ENCODE peak calls at places on chromosomes 2 and 18, in nine cellular contexts. H, F, R, D, N, W, X, M and G are unnamed samples.

GRCh38 chr2:53397085-53397484 is 370.5 kb upstream of the CHAC2 start:
- DNase-seq in H (no peak), F (no peak), R (no peak), D (no peak), N (no peak), W (no peak), X (no peak), M (no peak), G (no peak)

GRCh38 chr2:32772623-32773221 is 144.9 kb downstream of the TTC27 start:
- DNase-seq in H (no peak), F (peak; percentile 61), R (peak; percentile 32), D (peak; percentile 31), N (peak; percentile 80), W (no peak), X (peak; percentile 80), M (peak; percentile 76), G (peak; percentile 39)

GRCh38 chr2:209495855-209496585 is 72.2 kb downstream of the MAP2 start:
- DNase-seq in H (no peak), F (no peak), R (no peak), D (peak; percentile 98), N (no peak), W (no peak), X (peak; percentile 98), M (peak; percentile 98), G (no peak)

GRCh38 chr2:212042562-212042961 is 496.0 kb downstream of the ERBB4 start:
- DNase-seq in H (no peak), F (no peak), R (no peak), D (no peak), N (no peak), W (no peak), X (no peak), M (no peak), G (no peak)

GRCh38 chr2:118530976-118531375 is 316.5 kb downstream of the EN1 start:
- DNase-seq in H (no peak), F (no peak), R (no peak), D (peak; percentile 10), N (no peak), W (no peak), X (no peak), M (no peak), G (no peak)

GRCh38 chr2:156021326-156022040 is 311.0 kb downstream of the NR4A2 start:
- DNase-seq in H (no peak), F (no peak), R (no peak), D (no peak), N (no peak), W (no peak), X (peak; percentile 0), M (no peak), G (no peak)

GRCh38 chr2:182949052-182949451 is 82.6 kb upstream of the FRZB start:
- DNase-seq in H (no peak), F (no peak), R (no peak), D (no peak), N (no peak), W (no peak), X (no peak), M (no peak), G (no peak)

GRCh38 chr2:238921259-238921658 is 73.4 kb downstream of the TWIST2 start:
- DNase-seq in H (no peak), F (no peak), R (no peak), D (no peak), N (no peak), W (peak; percentile 29), X (no peak), M (no peak), G (no peak)

GRCh38 chr2:108417254-108417653 is 31.8 kb upstream of the GCC2 start:
- DNase-seq in H (no peak), F (no peak), R (peak; percentile 45), D (no peak), N (peak; percentile 43), W (no peak), X (no peak), M (no peak), G (no peak)

GRCh38 chr2:106798826-106799552 is 87.0 kb downstream of the ST6GAL2 start:
- DNase-seq in H (no peak), F (no peak), R (no peak), D (no peak), N (no peak), W (no peak), X (peak; percentile 4), M (no peak), G (no peak)

GRCh38 chr2:69499242-69499641 is 62.0 kb upstream of the NFU1 start:
- DNase-seq in H (no peak), F (no peak), R (no peak), D (no peak), N (no peak), W (no peak), X (no peak), M (no peak), G (no peak)

GRCh38 chr18:73156117-73156516 is 288.3 kb upstream of the NETO1 start:
- DNase-seq in H (no peak), F (no peak), R (no peak), D (no peak), N (no peak), W (no peak), X (no peak), M (no peak), G (no peak)

GRCh38 chr2:186533717-186534116 is 47.7 kb downstream of the ZC3H15 start:
- DNase-seq in H (no peak), F (no peak), R (no peak), D (no peak), N (no peak), W (no peak), X (no peak), M (no peak), G (no peak)

GRCh38 chr18:13447621-13448020 is 229.1 kb downstream of the LDLRAD4 start:
- DNase-seq in H (no peak), F (no peak), R (peak; percentile 47), D (peak; percentile 90), N (peak; percentile 48), W (no peak), X (peak; percentile 91), M (peak; percentile 48), G (peak; percentile 91)

GRCh38 chr18:9734189-9734588 is 26.1 kb downstream of the RAB31 start:
- DNase-seq in H (no peak), F (no peak), R (no peak), D (no peak), N (no peak), W (no peak), X (no peak), M (no peak), G (no peak)

GRCh38 chr2:33069894-33070651 is 123.3 kb downstream of the LTBP1 start:
- DNase-seq in H (peak; percentile 35), F (peak; percentile 45), R (no peak), D (peak; percentile 100), N (no peak), W (no peak), X (peak; percentile 99), M (peak; percentile 100), G (no peak)

GRCh38 chr2:206920936-206921335 is 18.4 kb upstream of the CPO start:
- DNase-seq in H (no peak), F (no peak), R (no peak), D (no peak), N (no peak), W (no peak), X (no peak), M (no peak), G (no peak)

DNA sequence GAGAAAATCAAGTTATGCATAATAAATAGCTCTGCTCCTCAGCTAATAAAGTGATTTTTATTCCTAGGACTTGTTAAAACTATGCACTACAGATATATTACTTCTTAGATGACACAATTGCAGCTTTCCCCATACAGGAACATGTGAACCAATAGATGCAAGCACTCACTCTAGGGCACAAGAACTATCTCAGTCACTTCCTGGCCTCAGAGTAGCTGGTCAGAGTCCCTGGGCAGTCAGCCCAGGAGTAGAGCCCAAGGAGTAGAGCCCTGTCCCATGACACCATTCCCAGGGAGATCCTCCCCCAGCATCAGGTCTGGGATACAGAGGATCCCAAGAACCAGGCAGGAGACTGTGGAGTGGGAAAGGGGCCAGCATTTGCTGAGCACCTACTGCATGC is 2.7 kb downstream of the TNS1 start:
- DNase-seq in H (peak; percentile 67), F (no peak), R (no peak), D (peak; percentile 29), N (no peak), W (no peak), X (peak; percentile 82), M (peak; percentile 91), G (no peak)
- TF ChIP-seq CTCF in H (no peak), F (no peak), R (no peak), D (no peak), N (no peak), W (no peak), X (no peak), M (no peak), G (no peak)

GRCh38 chr2:176832086-176832485 is 380.5 kb upstream of the HNRNPA3 start:
- DNase-seq in H (no peak), F (no peak), R (no peak), D (no peak), N (no peak), W (no peak), X (no peak), M (no peak), G (no peak)

GRCh38 chr2:176827269-176827668 is 385.3 kb upstream of the HNRNPA3 start:
- DNase-seq in H (no peak), F (no peak), R (no peak), D (no peak), N (no peak), W (no peak), X (no peak), M (no peak), G (no peak)

GRCh38 chr2:176826356-176826755 is 386.2 kb upstream of the HNRNPA3 start:
- DNase-seq in H (no peak), F (no peak), R (no peak), D (no peak), N (no peak), W (no peak), X (no peak), M (no peak), G (no peak)

DNA sequence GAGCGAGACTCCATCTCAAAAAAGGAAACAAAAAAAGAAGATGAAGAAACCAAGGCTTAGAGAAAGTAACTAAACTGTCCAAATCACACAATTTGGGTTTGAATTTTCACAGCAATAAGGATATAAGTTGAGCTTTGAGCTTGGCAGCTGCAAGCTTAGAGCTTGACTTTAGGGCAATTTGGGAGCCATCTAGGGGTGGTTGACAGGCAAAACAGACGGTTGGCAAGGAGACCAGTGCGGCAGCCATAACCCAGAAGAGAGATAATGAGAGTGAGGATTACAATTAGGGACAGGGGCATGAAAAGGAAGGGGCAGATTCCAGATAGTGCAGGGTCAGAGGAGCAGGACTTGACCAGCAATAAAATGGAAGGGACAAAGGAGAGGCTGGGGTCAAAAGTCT is 382.2 kb upstream of the HNRNPA3 start:
- DNase-seq in H (no peak), F (no peak), R (peak; percentile 42), D (no peak), N (peak; percentile 64), W (no peak), X (no peak), M (no peak), G (peak; percentile 17)
- TF ChIP-seq CTCF in H (no peak), F (no peak), R (peak; percentile 54), D (no peak), N (peak; percentile 47), W (no peak), X (no peak), M (no peak), G (peak; percentile 26)

GRCh38 chr2:200585730-200586643 is at the start of gene AOX1:
- DNase-seq in H (peak; percentile 74), F (no peak), R (peak; percentile 86), D (peak; percentile 18), N (peak; percentile 94), W (peak; percentile 90), X (peak; percentile 47), M (peak; percentile 45), G (no peak)
- TF ChIP-seq CTCF in H (no peak), F (no peak), R (peak; percentile 30), D (peak; percentile 24), N (peak; percentile 6), W (peak; percentile 60), X (peak; percentile 40), M (no peak), G (no peak)

GRCh38 chr2:74414913-74415761 is 6.3 kb downstream of the C2orf81 start:
- DNase-seq in H (peak; percentile 62), F (no peak), R (no peak), D (no peak), N (peak; percentile 81), W (no peak), X (no peak), M (no peak), G (no peak)
- TF ChIP-seq CTCF in H (peak; percentile 46), F (no peak), R (no peak), D (peak; percentile 46), N (no peak), W (no peak), X (peak; percentile 41), M (no peak), G (no peak)